ENCODE peak calls at places on chromosomes 7 and 10, in ten cellular contexts. O is cardiac muscle cell; F is nephron progenitor cell; V is amniotic stem cell; D is activated T-cell treated with anti-CD3 and anti-CD28 coated beads for 1 hour; N is uterus; L is activated effector memory CD4-positive, alpha-beta T cell treated with anti-CD3 and anti-CD28 coated beads, Interleukin-2, amount 50 U/mL, for 16 hours; S is stimulated activated CD8-positive, alpha-beta memory T cell treated with anti-CD3 and anti-CD28 coated beads, Interleukin-4, amount 100 ng/mL, for 4 hours; K is T-helper 2 cell; Z is IMR-90. B is an unnamed sample.

GRCh38 chr10:43199088-43199683 is 60.9 kb downstream of the CSGALNACT2 start:
- DNase-seq in O (no peak), F (no peak), V (no peak), D (no peak), N (peak), L (no peak), S (no peak), K (no peak), Z (no peak), B (no peak)

GRCh38 chr7:45084336-45084735 is 4.4 kb downstream of the NACAD start:
- DNase-seq in O (no peak), F (no peak), V (no peak), D (no peak), N (no peak), L (no peak), S (no peak), K (no peak), Z (no peak), B (no peak)

GRCh38 chr10:44757551-44758205 is 153.5 kb upstream of the TMEM72 start:
- DNase-seq in O (no peak), F (no peak), V (no peak), D (no peak), N (no peak), L (no peak), S (no peak), K (no peak), Z (no peak), B (no peak)

GRCh38 chr7:17275749-17276671 is 22.4 kb upstream of the AHR start:
- DNase-seq in O (no peak), F (no peak), V (peak), D (no peak), N (no peak), L (no peak), S (no peak), K (no peak), Z (peak), B (no peak)

GRCh38 chr10:13054844-13055243 is 45.1 kb upstream of the OPTN start:
- DNase-seq in O (no peak), F (no peak), V (no peak), D (no peak), N (no peak), L (no peak), S (no peak), K (peak), Z (no peak), B (no peak)

GRCh38 chr10:43452356-43452914 is 15.5 kb downstream of the ZNF487 start:
- DNase-seq in O (no peak), F (no peak), V (no peak), D (no peak), N (no peak), L (no peak), S (no peak), K (no peak), Z (no peak), B (no peak)

GRCh38 chr10:74328388-74328787 is 177.4 kb downstream of the ADK start:
- DNase-seq in O (no peak), F (no peak), V (no peak), D (no peak), N (no peak), L (no peak), S (no peak), K (no peak), Z (no peak), B (no peak)

GRCh38 chr7:47488969-47489342 is 93.0 kb downstream of the TNS3 start:
- DNase-seq in O (no peak), F (no peak), V (no peak), D (no peak), N (no peak), L (no peak), S (no peak), K (no peak), Z (no peak), B (no peak)

GRCh38 chr10:130493446-130494198 is 357.4 kb downstream of the GLRX3 start:
- DNase-seq in O (no peak), F (no peak), V (no peak), D (no peak), N (no peak), L (peak), S (no peak), K (no peak), Z (no peak), B (no peak)

GRCh38 chr7:122770943-122771342 is 68.2 kb upstream of the RNF148 start:
- DNase-seq in O (no peak), F (no peak), V (no peak), D (no peak), N (no peak), L (no peak), S (no peak), K (no peak), Z (no peak), B (no peak)

GRCh38 chr10:73635781-73636180 is 5.5 kb downstream of the MYOZ1 start:
- DNase-seq in O (no peak), F (no peak), V (no peak), D (no peak), N (no peak), L (no peak), S (no peak), K (no peak), Z (no peak), B (no peak)

GRCh38 chr7:8371742-8372141 is 61.7 kb upstream of the NXPH1 start:
- DNase-seq in O (no peak), F (no peak), V (no peak), D (no peak), N (no peak), L (no peak), S (no peak), K (no peak), Z (no peak), B (no peak)

GRCh38 chr7:121342631-121343030 is 13.8 kb downstream of the WNT16 start:
- DNase-seq in O (no peak), F (no peak), V (no peak), D (no peak), N (no peak), L (no peak), S (no peak), K (no peak), Z (no peak), B (no peak)

GRCh38 chr7:27771111-27771510 is 31.1 kb downstream of the TAX1BP1 start:
- DNase-seq in O (no peak), F (no peak), V (no peak), D (no peak), N (no peak), L (no peak), S (no peak), K (no peak), Z (no peak), B (no peak)

GRCh38 chr10:123642697-123643096 is 23.5 kb upstream of the GPR26 start:
- DNase-seq in O (no peak), F (no peak), V (no peak), D (no peak), N (no peak), L (no peak), S (no peak), K (no peak), Z (no peak), B (no peak)

GRCh38 chr7:20005081-20005480 is 212.1 kb downstream of the MACC1 start:
- DNase-seq in O (no peak), F (no peak), V (no peak), D (no peak), N (no peak), L (no peak), S (no peak), K (no peak), Z (no peak), B (no peak)

GRCh38 chr7:83643754-83644153 is 5.2 kb downstream of the SEMA3E start:
- DNase-seq in O (no peak), F (no peak), V (no peak), D (no peak), N (no peak), L (no peak), S (no peak), K (no peak), Z (no peak), B (no peak)

GRCh38 chr10:86024555-86025001 is 342.0 kb downstream of the GRID1 start:
- DNase-seq in O (peak), F (no peak), V (no peak), D (no peak), N (no peak), L (no peak), S (no peak), K (no peak), Z (no peak), B (no peak)

GRCh38 chr7:93374345-93374940 is 142.3 kb downstream of the VPS50 start:
- DNase-seq in O (peak), F (no peak), V (no peak), D (no peak), N (no peak), L (no peak), S (no peak), K (peak), Z (peak), B (no peak)

GRCh38 chr7:43700059-43700501 is 29.2 kb downstream of the COA1 start:
- DNase-seq in O (peak), F (no peak), V (peak), D (no peak), N (no peak), L (no peak), S (no peak), K (peak), Z (peak), B (no peak)

GRCh38 chr10:71525721-71526120 is 129.0 kb downstream of the CDH23 start:
- DNase-seq in O (no peak), F (no peak), V (no peak), D (no peak), N (no peak), L (no peak), S (no peak), K (no peak), Z (no peak), B (no peak)

GRCh38 chr7:98467570-98468312 is 66.9 kb upstream of the BAIAP2L1 start:
- DNase-seq in O (no peak), F (no peak), V (no peak), D (no peak), N (no peak), L (no peak), S (no peak), K (no peak), Z (no peak), B (no peak)

GRCh38 chr10:58516118-58516517 is 3.4 kb downstream of the BICC1 start:
- DNase-seq in O (no peak), F (no peak), V (no peak), D (no peak), N (no peak), L (no peak), S (no peak), K (no peak), Z (no peak), B (no peak)

GRCh38 chr10:60536529-60537114 is 146.9 kb upstream of the ANK3 start:
- DNase-seq in O (no peak), F (no peak), V (no peak), D (no peak), N (no peak), L (no peak), S (no peak), K (peak), Z (peak), B (no peak)

GRCh38 chr10:79159141-79159619 is 90.4 kb downstream of the ZMIZ1 start:
- DNase-seq in O (no peak), F (no peak), V (no peak), D (no peak), N (no peak), L (no peak), S (no peak), K (no peak), Z (peak), B (no peak)

GRCh38 chr7:92835851-92836488 is 403 bp downstream of the CDK6 start:
- DNase-seq in O (no peak), F (no peak), V (no peak), D (peak), N (peak), L (peak), S (peak), K (peak), Z (no peak), B (peak)

GRCh38 chr10:18378766-18379165 is 238.5 kb downstream of the CACNB2 start:
- DNase-seq in O (no peak), F (no peak), V (no peak), D (no peak), N (peak), L (no peak), S (no peak), K (no peak), Z (no peak), B (no peak)

GRCh38 chr10:96512524-96512991 is 1.2 kb downstream of the TLL2 start:
- DNase-seq in O (peak), F (peak), V (no peak), D (no peak), N (peak), L (no peak), S (no peak), K (peak), Z (peak), B (no peak)

GRCh38 chr7:83415840-83416239 is 233.1 kb downstream of the SEMA3E start:
- DNase-seq in O (no peak), F (no peak), V (no peak), D (no peak), N (no peak), L (no peak), S (no peak), K (no peak), Z (no peak), B (no peak)

GRCh38 chr10:61781969-61782403 is 119.3 kb downstream of the CABCOCO1 start:
- DNase-seq in O (no peak), F (no peak), V (no peak), D (no peak), N (no peak), L (no peak), S (no peak), K (no peak), Z (peak), B (no peak)

GRCh38 chr7:89247207-89247606 is 451.7 kb upstream of the TEX47 start:
- DNase-seq in O (no peak), F (no peak), V (no peak), D (no peak), N (no peak), L (no peak), S (no peak), K (no peak), Z (no peak), B (no peak)